ENCODE peak calls at places on chromosomes 6 and 20, in eight cellular contexts. H is substantia nigra; Z is H54; Y is NCI-H510A; F is astrocyte of the spinal cord; X is SW480; A is stimulated activated CD4-positive, alpha-beta T cell treated with anti-CD3 and anti-CD28 coated beads, Interleukin-1b, Interleukin-23, amount 100 ng/mL, for 24 hours; D is SK-MEL-5. V is an unnamed sample.

GRCh38 chr6:157380779-157381561 is at the start of gene ZDHHC14:
- DNase-seq in H (peak), Z (peak), Y (peak), F (peak), X (peak), A (peak), D (peak), V (peak)

GRCh38 chr20:32787168-32787567 is 25.0 kb downstream of the DNMT3B start:
- DNase-seq in H (no peak), Z (no peak), Y (no peak), F (no peak), X (no peak), A (no peak), D (no peak), V (no peak)

GRCh38 chr6:147841749-147842148 is 333.3 kb downstream of the SAMD5 start:
- DNase-seq in H (no peak), Z (no peak), Y (no peak), F (no peak), X (no peak), A (no peak), D (no peak), V (no peak)

GRCh38 chr6:119481981-119482380 is 132.4 kb upstream of the MAN1A1 start:
- DNase-seq in H (no peak), Z (no peak), Y (no peak), F (no peak), X (no peak), A (no peak), D (no peak), V (no peak)

GRCh38 chr6:6688283-6688682 is 99.8 kb downstream of the LY86 start:
- DNase-seq in H (no peak), Z (no peak), Y (no peak), F (peak), X (no peak), A (no peak), D (no peak), V (no peak)

GRCh38 chr20:9570612-9571011 is 56.2 kb downstream of the LAMP5 start:
- DNase-seq in H (no peak), Z (no peak), Y (no peak), F (no peak), X (no peak), A (no peak), D (no peak), V (no peak)

GRCh38 chr20:33875055-33875454 is 63.9 kb downstream of the CHMP4B start:
- DNase-seq in H (no peak), Z (no peak), Y (no peak), F (no peak), X (no peak), A (no peak), D (no peak), V (no peak)

GRCh38 chr20:61912665-61913422 is 152.8 kb downstream of the TAF4 start:
- DNase-seq in H (no peak), Z (no peak), Y (no peak), F (no peak), X (no peak), A (no peak), D (no peak), V (no peak)

GRCh38 chr6:148550569-148550968 is 196.3 kb upstream of the UST start:
- DNase-seq in H (no peak), Z (no peak), Y (no peak), F (no peak), X (no peak), A (no peak), D (peak), V (no peak)

GRCh38 chr6:56955171-56956155 is 556 bp downstream of the BEND6 start:
- DNase-seq in H (peak), Z (peak), Y (peak), F (peak), X (peak), A (peak), D (peak), V (peak)

GRCh38 chr6:20700375-20700774 is 166.1 kb downstream of the CDKAL1 start:
- DNase-seq in H (no peak), Z (no peak), Y (no peak), F (no peak), X (no peak), A (no peak), D (no peak), V (no peak)

GRCh38 chr6:25056130-25056529 is 120.4 kb upstream of the RIPOR2 start:
- DNase-seq in H (no peak), Z (no peak), Y (no peak), F (no peak), X (no peak), A (no peak), D (no peak), V (no peak)

GRCh38 chr6:34142599-34142998 is 3.3 kb downstream of the GRM4 start:
- DNase-seq in H (no peak), Z (no peak), Y (peak), F (no peak), X (no peak), A (no peak), D (no peak), V (no peak)

GRCh38 chr6:118936304-118936703 is 1.3 kb upstream of the MCM9 start:
- DNase-seq in H (no peak), Z (no peak), Y (no peak), F (no peak), X (no peak), A (no peak), D (no peak), V (no peak)

GRCh38 chr20:57747889-57748456 is 38.2 kb upstream of the PMEPA1 start:
- DNase-seq in H (no peak), Z (no peak), Y (no peak), F (no peak), X (no peak), A (no peak), D (no peak), V (no peak)

GRCh38 chr20:59518881-59519706 is 85.2 kb upstream of the PHACTR3 start:
- DNase-seq in H (no peak), Z (peak), Y (no peak), F (peak), X (peak), A (no peak), D (peak), V (peak)

GRCh38 chr6:55950071-55950814 is 74.9 kb upstream of the BMP5 start:
- DNase-seq in H (no peak), Z (no peak), Y (no peak), F (no peak), X (no peak), A (no peak), D (no peak), V (no peak)

GRCh38 chr6:10779076-10779475 is 31.5 kb downstream of the TMEM14B start:
- DNase-seq in H (no peak), Z (no peak), Y (no peak), F (no peak), X (no peak), A (no peak), D (no peak), V (no peak)

GRCh38 chr6:138814179-138814834 is 18.4 kb downstream of the ECT2L start:
- DNase-seq in H (no peak), Z (no peak), Y (peak), F (no peak), X (no peak), A (no peak), D (no peak), V (no peak)

GRCh38 chr6:114747995-114748625 is 405.3 kb upstream of the HS3ST5 start:
- DNase-seq in H (peak), Z (no peak), Y (no peak), F (peak), X (peak), A (no peak), D (peak), V (peak)

GRCh38 chr6:140366991-140367390 is 992.5 kb upstream of the CITED2 start:
- DNase-seq in H (no peak), Z (peak), Y (no peak), F (peak), X (no peak), A (no peak), D (no peak), V (no peak)

GRCh38 chr6:104623052-104623690 is 236.5 kb downstream of the HACE1 start:
- DNase-seq in H (no peak), Z (no peak), Y (no peak), F (no peak), X (peak), A (no peak), D (peak), V (no peak)

V was measured in NCI-H460.